ENCODE peak calls at places on chromosomes 2 and 18, in five cellular contexts. P is fibroblast of gingiva, E is NCI-H510A treated with DMSO at 0.1 percent for 48 hours, Z is IMR-90, V is cardiac fibroblast. G is an unnamed sample.

GRCh38 chr2:216693414-216694100 is 1.8 kb downstream of the IGFBP5 start:
- DNase-seq in P (no peak), E (no peak), Z (no peak), V (no peak), G (peak)

GRCh38 chr2:26542194-26542455 is 64.2 kb upstream of the OTOF start:
- DNase-seq in P (no peak), E (no peak), Z (no peak), V (no peak), G (no peak)

GRCh38 chr18:4511166-4511565 is 56.1 kb upstream of the DLGAP1 start:
- DNase-seq in P (no peak), E (no peak), Z (no peak), V (no peak), G (peak)

GRCh38 chr18:12034241-12035100 is 53.2 kb downstream of the IMPA2 start:
- DNase-seq in P (no peak), E (no peak), Z (no peak), V (no peak), G (no peak)

GRCh38 chr2:60819155-60819862 is 62.1 kb upstream of the REL start:
- DNase-seq in P (no peak), E (no peak), Z (no peak), V (no peak), G (no peak)

GRCh38 chr2:205654878-205655601 is 27.3 kb upstream of the NRP2 start:
- DNase-seq in P (peak), E (no peak), Z (peak), V (peak), G (no peak)

GRCh38 chr2:1405967-1406366 is 7.3 kb upstream of the TPO start:
- DNase-seq in P (no peak), E (no peak), Z (no peak), V (no peak), G (no peak)

GRCh38 chr2:85704800-85705679 is 10.9 kb downstream of the GNLY start:
- DNase-seq in P (no peak), E (no peak), Z (no peak), V (no peak), G (no peak)